ENCODE peak calls at places on chromosomes 3 and 15, in ten cellular contexts. L, K, Z, U, W, T, Q, E, F and X are unnamed samples.

GRCh38 chr15:97235285-97235985 is 725.1 kb upstream of the ARRDC4 start:
- DNase-seq in W (peak), F (peak), T (peak), K (no peak), Q (no peak), Z (peak), E (no peak), U (peak), L (no peak), X (peak)

GRCh38 chr3:277873-278272 is 81.3 kb downstream of the CHL1 start:
- DNase-seq in L (no peak), E (no peak), K (no peak), Q (no peak), U (no peak), W (no peak), Z (no peak), F (no peak), T (no peak), X (no peak)

GRCh38 chr15:40769310-40770146 is at the start of gene C15orf62:
- DNase-seq in E (no peak), Q (peak), W (peak), U (peak), Z (peak), T (peak), K (no peak), L (peak), F (no peak), X (no peak)

GRCh38 chr15:91882858-91883586 is 29.5 kb downstream of the SLCO3A1 start:
- DNase-seq in L (no peak), E (no peak), F (no peak), Z (no peak), Q (no peak), W (no peak), T (no peak), U (no peak), K (no peak), X (no peak)

GRCh38 chr15:28943611-28944230 is 57.9 kb downstream of the APBA2 start:
- DNase-seq in W (no peak), F (no peak), E (no peak), Q (no peak), K (no peak), L (no peak), Z (no peak), T (no peak), U (no peak), X (no peak)

GRCh38 chr3:52570076-52570475 is 33.7 kb downstream of the UQCC5 start:
- DNase-seq in L (no peak), F (no peak), T (no peak), E (no peak), U (no peak), W (no peak), K (no peak), Q (no peak), Z (no peak), X (no peak)

GRCh38 chr15:101429646-101430045 is 59.9 kb downstream of the PCSK6 start:
- DNase-seq in T (no peak), Q (no peak), W (no peak), E (no peak), L (no peak), U (no peak), K (no peak), Z (no peak), F (no peak), X (no peak)

GRCh38 chr3:126916546-126916945 is 66.4 kb upstream of the PLXNA1 start:
- DNase-seq in Z (no peak), E (no peak), W (no peak), K (no peak), T (no peak), F (no peak), U (no peak), L (no peak), Q (no peak), X (no peak)

GRCh38 chr3:56753206-56753605 is 48.5 kb downstream of the ARHGEF3 start:
- DNase-seq in F (no peak), Z (no peak), T (no peak), W (peak), E (no peak), K (no peak), L (peak), Q (no peak), U (no peak), X (peak)

GRCh38 chr3:111152506-111152905 is 80.9 kb downstream of the NECTIN3 start:
- DNase-seq in E (no peak), T (no peak), F (no peak), Q (no peak), W (no peak), Z (no peak), L (no peak), K (no peak), U (no peak), X (no peak)

GRCh38 chr3:149221783-149222517 is at the start of gene CP:
- DNase-seq in K (no peak), W (no peak), T (no peak), U (no peak), E (no peak), Z (peak), Q (no peak), L (no peak), F (peak), X (no peak)

GRCh38 chr15:90962021-90962420 is 7.3 kb downstream of the RCCD1 start:
- DNase-seq in U (no peak), Z (no peak), W (no peak), F (no peak), L (no peak), T (no peak), E (no peak), Q (no peak), K (no peak), X (no peak)

GRCh38 chr3:67622652-67623051 is 31.8 kb downstream of the SUCLG2 start:
- DNase-seq in F (no peak), Z (no peak), T (no peak), W (no peak), U (no peak), Q (no peak), L (no peak), K (no peak), E (no peak), X (no peak)

GRCh38 chr3:16084887-16085286 is 89.6 kb upstream of the GALNT15 start:
- DNase-seq in K (no peak), W (no peak), Z (peak), T (no peak), F (no peak), E (no peak), U (no peak), Q (no peak), L (no peak), X (peak)

GRCh38 chr15:93997071-93997658 is 234.2 kb upstream of the MCTP2 start:
- DNase-seq in L (no peak), T (peak), U (no peak), Q (no peak), Z (peak), K (no peak), W (peak), F (peak), E (no peak), X (peak)

GRCh38 chr3:105876745-105877624 is 8.2 kb upstream of the CBLB start:
- DNase-seq in E (no peak), L (no peak), Z (peak), T (no peak), W (no peak), K (no peak), F (no peak), U (no peak), Q (no peak), X (no peak)

GRCh38 chr3:110318108-110318507 is 753.5 kb upstream of the NECTIN3 start:
- DNase-seq in K (no peak), Q (no peak), T (no peak), E (no peak), L (no peak), F (no peak), U (no peak), Z (peak), W (no peak), X (no peak)

GRCh38 chr3:9153763-9154601 is 95.5 kb downstream of the SRGAP3 start:
- DNase-seq in F (no peak), L (no peak), U (no peak), Z (no peak), Q (no peak), K (peak), T (peak), E (no peak), W (no peak), X (peak)

GRCh38 chr15:47885921-47886320 is 168.6 kb downstream of the SEMA6D start:
- DNase-seq in Q (no peak), U (no peak), F (no peak), T (no peak), Z (no peak), W (no peak), K (peak), E (no peak), L (no peak), X (peak)

GRCh38 chr3:82293867-82294266 is 532.4 kb upstream of the GBE1 start:
- DNase-seq in E (no peak), L (no peak), U (no peak), W (no peak), Q (no peak), T (no peak), Z (no peak), F (no peak), K (no peak), X (no peak)

GRCh38 chr3:89067736-89068135 is 39.7 kb upstream of the EPHA3 start:
- DNase-seq in E (no peak), K (no peak), T (no peak), F (no peak), U (no peak), L (no peak), Q (no peak), W (no peak), Z (no peak), X (no peak)

GRCh38 chr3:146218880-146219866 is 31.7 kb downstream of the PLSCR4 start:
- DNase-seq in Z (peak), F (peak), T (peak), E (no peak), K (no peak), U (no peak), W (peak), L (no peak), Q (no peak), X (peak)

GRCh38 chr3:120170223-120170622 is 76.0 kb upstream of the GSK3B start:
- DNase-seq in K (no peak), U (peak), L (no peak), Q (no peak), E (no peak), W (no peak), T (no peak), Z (no peak), F (no peak), X (peak)

GRCh38 chr3:10160346-10160745 is 4.4 kb upstream of the IRAK2 start:
- DNase-seq in U (no peak), W (no peak), F (no peak), K (peak), Z (no peak), E (no peak), Q (no peak), T (no peak), L (no peak), X (peak)

GRCh38 chr3:20857636-20858035 is 671.6 kb upstream of the SGO1 start:
- DNase-seq in L (no peak), Q (no peak), K (no peak), W (no peak), Z (no peak), U (no peak), E (no peak), T (no peak), F (no peak), X (no peak)

GRCh38 chr3:49902511-49903345 is 945 bp downstream of the MST1R start:
- DNase-seq in K (no peak), F (no peak), U (no peak), L (no peak), Z (no peak), T (no peak), E (no peak), W (no peak), Q (no peak), X (no peak)

GRCh38 chr15:76334438-76335004 is 2.1 kb upstream of the ISL2 start:
- DNase-seq in W (no peak), K (no peak), E (no peak), U (no peak), T (no peak), L (no peak), Z (no peak), Q (no peak), F (no peak), X (no peak)